ENCODE peak calls at places on chromosome 12, in four cellular contexts. N is GM12878, U is K562, Y is endothelial cell of umbilical vein. Q is an unnamed sample.

GRCh38 chr12:98861232-98861631 is 216.1 kb downstream of the APAF1 start:
- DNase-seq in N (no peak), U (no peak), Y (no peak), Q (no peak)

GRCh38 chr12:57325395-57325794 is 74.4 kb upstream of the STAC3 start:
- DNase-seq in N (no peak), U (peak; percentile 15), Y (no peak), Q (no peak)

GRCh38 chr12:8860165-8860961 is 37.9 kb downstream of the A2ML1 start:
- DNase-seq in N (no peak), U (peak; percentile 73), Y (peak; percentile 59), Q (peak; percentile 54)

GRCh38 chr12:102948941-102949352 is 8.5 kb upstream of the ASCL1 start:
- DNase-seq in N (no peak), U (peak; percentile 56), Y (peak; percentile 49), Q (peak; percentile 37)

GRCh38 chr12:27653661-27654060 is 42.6 kb upstream of the REP15 start:
- DNase-seq in N (no peak), U (no peak), Y (no peak), Q (no peak)

GRCh38 chr12:100737168-100737567 is 57.4 kb upstream of the ANO4 start:
- DNase-seq in N (no peak), U (no peak), Y (no peak), Q (no peak)

GRCh38 chr12:128932521-128932920 is 79.2 kb downstream of the GLT1D1 start:
- DNase-seq in N (no peak), U (no peak), Y (no peak), Q (no peak)

GRCh38 chr12:51910168-51910567 is 2.9 kb downstream of the ACVRL1 start:
- DNase-seq in N (no peak), U (no peak), Y (peak; percentile 34), Q (no peak)

GRCh38 chr12:85225501-85225900 is 54.5 kb upstream of the ALX1 start:
- DNase-seq in N (no peak), U (no peak), Y (no peak), Q (no peak)

GRCh38 chr12:57430117-57430930 is 519 bp downstream of the R3HDM2 start:
- DNase-seq in N (no peak), U (no peak), Y (peak; percentile 66), Q (peak; percentile 34)

GRCh38 chr12:31736472-31736871 is 7.7 kb upstream of the AMN1 start:
- DNase-seq in N (no peak), U (peak; percentile 85), Y (peak; percentile 40), Q (peak; percentile 89)

GRCh38 chr12:67243260-67243659 is 25.9 kb upstream of the CAND1 start:
- DNase-seq in N (no peak), U (no peak), Y (no peak), Q (no peak)

GRCh38 chr12:53427905-53428594 is 4.4 kb downstream of the AMHR2 start:
- DNase-seq in N (no peak), U (peak; percentile 38), Y (no peak), Q (peak; percentile 97)

GRCh38 chr12:108801736-108802665 is 55.4 kb downstream of the SSH1 start:
- DNase-seq in N (no peak), U (no peak), Y (peak; percentile 69), Q (peak; percentile 83)

DNA sequence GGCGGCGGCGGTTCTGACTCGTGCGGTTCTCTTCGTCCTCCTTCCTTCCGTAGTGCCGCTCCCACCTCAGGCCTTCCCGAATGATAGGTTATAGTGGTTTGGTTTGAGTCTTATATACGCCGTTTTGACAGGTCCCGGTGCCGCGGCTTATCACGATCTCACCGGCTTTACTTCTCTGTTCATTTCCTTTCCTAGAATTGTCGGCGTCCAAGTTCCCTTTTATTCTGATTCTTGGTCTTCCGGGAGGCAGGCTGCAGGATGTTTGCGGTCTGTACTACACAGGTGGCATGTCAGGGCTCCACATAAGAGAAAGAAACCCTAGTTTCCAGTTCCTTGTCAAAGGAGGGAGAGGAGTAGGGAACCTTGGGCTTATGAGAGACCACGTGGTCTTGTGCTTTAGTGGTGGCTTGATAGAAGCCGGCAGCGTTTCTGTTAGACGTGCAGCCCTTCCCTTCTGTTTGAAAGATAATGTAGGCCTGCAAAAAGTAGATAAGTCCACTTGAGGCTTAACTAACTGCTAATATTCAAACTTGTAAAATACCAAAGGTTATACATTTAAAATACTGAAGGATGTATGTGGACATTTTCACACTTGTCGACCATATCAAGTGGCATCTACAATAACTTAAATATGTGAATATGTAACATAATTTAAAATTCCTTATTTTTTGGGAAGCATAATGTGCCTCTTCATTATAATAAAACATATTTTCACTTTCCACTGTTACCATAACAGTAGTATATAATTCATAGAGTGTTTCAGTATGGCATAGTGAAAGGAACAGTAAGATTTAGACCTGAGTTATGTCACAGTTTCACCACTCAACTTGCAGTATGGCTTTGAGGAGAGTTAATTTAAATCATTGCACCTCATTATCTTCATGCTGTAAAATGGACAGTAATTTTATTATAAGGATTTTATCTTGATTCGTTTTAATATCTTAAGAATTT is 804 bp downstream of the USP15 start:
- DNase-seq in N (peak; percentile 73), U (peak; percentile 90), Y (peak; percentile 60), Q (peak; percentile 41)
- TF ChIP-seq FOS in N (no peak), U (no peak), Y (no peak), Q (no peak)

DNA sequence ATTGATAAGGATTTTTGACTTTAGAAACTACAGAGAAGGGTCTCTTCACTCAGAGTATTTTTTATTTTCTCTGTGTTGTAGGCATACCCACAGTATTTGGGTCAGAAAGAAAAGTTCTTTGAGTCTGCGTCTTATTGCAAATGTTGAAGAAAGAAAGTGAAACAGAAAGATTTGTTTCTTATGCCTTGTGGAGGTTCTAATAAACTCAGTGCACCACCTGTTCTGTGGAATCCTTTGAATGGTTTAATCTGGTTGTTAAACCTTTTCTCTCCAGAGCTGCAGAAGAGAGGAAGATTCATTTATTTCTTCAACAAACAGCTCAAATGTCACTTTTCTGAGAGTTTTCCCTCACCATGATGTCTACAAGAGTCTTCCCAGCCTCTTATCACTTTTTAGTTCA is 146.6 kb upstream of the PLEKHG7 start:
- DNase-seq in N (no peak), U (no peak), Y (no peak), Q (no peak)
- TF ChIP-seq FOS in N (no peak), U (no peak), Y (no peak), Q (no peak)

GRCh38 chr12:15152456-15152855 is 68.8 kb downstream of the RERG start:
- DNase-seq in N (no peak), U (no peak), Y (peak; percentile 40), Q (no peak)
- TF ChIP-seq FOS in N (no peak), U (no peak), Y (no peak), Q (no peak)

GRCh38 chr12:68375701-68376469 is 43.7 kb upstream of the MDM1 start:
- DNase-seq in N (no peak), U (no peak), Y (no peak), Q (peak; percentile 51)
- TF ChIP-seq FOS in N (no peak), U (no peak), Y (no peak), Q (no peak)

DNA sequence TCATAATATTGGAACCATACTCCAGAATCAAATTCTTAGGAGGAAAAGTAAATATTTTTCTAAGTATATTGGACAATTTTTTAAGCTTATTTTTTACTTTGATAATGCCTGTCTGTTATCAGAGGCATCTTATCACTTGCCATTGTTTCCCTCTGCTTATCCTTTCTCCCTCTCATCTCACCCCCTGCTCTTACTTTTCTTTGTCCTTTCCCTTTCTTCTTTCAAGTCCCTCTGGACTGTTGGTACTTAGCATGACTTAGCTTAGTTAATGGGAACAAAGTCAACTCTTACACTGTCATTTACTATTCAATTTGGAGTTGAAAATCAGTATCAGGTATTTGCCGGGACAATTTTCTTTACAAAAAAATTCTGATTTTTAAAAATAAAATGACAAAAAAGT is 45.2 kb downstream of the ABCD2 start:
- DNase-seq in N (no peak), U (no peak), Y (no peak), Q (no peak)
- TF ChIP-seq FOS in N (no peak), U (no peak), Y (no peak), Q (no peak)

GRCh38 chr12:2642176-2642892 is 152.4 kb upstream of the FKBP4 start:
- DNase-seq in N (no peak), U (no peak), Y (no peak), Q (no peak)
- TF ChIP-seq FOS in N (no peak), U (no peak), Y (no peak), Q (no peak)

Q was measured in IMR-90.